ENCODE peak calls at places on chromosomes 12 and 14, in eight cellular contexts. One of them, this sample, is unnamed.

GRCh38 chr12:67006612-67007011 is 262.5 kb upstream of the CAND1 start:
- DNase-seq in IMR-90: no peak
- DNase-seq in activated CD4-positive, alpha-beta T cell treated with anti-CD3 and anti-CD28 coated beads, Interleukin-2, amount 10 ng/mL, durations not matched to agents 7 days and 5 days: no peak
- DNase-seq in C1 segment of cervical spinal cord: no peak
- DNase-seq in PC-3: no peak
- DNase-seq in activated naive CD4-positive, alpha-beta T cell treated with Interleukin-2 at 50 U/mL for 16 hours: no peak
- DNase-seq in islet precursor cell: no peak
- DNase-seq in CD8-positive, alpha-beta T cell: no peak
- DNase-seq in this sample: no peak

GRCh38 chr14:92389598-92390126 is 66.7 kb downstream of the SLC24A4 start:
- DNase-seq in IMR-90: no peak
- DNase-seq in activated CD4-positive, alpha-beta T cell treated with anti-CD3 and anti-CD28 coated beads, Interleukin-2, amount 10 ng/mL, durations not matched to agents 7 days and 5 days: no peak
- DNase-seq in C1 segment of cervical spinal cord: no peak
- DNase-seq in PC-3: no peak
- DNase-seq in activated naive CD4-positive, alpha-beta T cell treated with Interleukin-2 at 50 U/mL for 16 hours: no peak
- DNase-seq in islet precursor cell: peak; percentile 47
- DNase-seq in CD8-positive, alpha-beta T cell: no peak
- DNase-seq in this sample: no peak

GRCh38 chr14:60106341-60106740 is 14.6 kb downstream of the PCNX4 start:
- DNase-seq in IMR-90: peak; percentile 76
- DNase-seq in activated CD4-positive, alpha-beta T cell treated with anti-CD3 and anti-CD28 coated beads, Interleukin-2, amount 10 ng/mL, durations not matched to agents 7 days and 5 days: no peak
- DNase-seq in C1 segment of cervical spinal cord: peak; percentile 2
- DNase-seq in PC-3: no peak
- DNase-seq in activated naive CD4-positive, alpha-beta T cell treated with Interleukin-2 at 50 U/mL for 16 hours: no peak
- DNase-seq in islet precursor cell: no peak
- DNase-seq in CD8-positive, alpha-beta T cell: no peak
- DNase-seq in this sample: peak; percentile 57

GRCh38 chr12:46546634-46547273 is 174.2 kb upstream of the SLC38A2 start:
- DNase-seq in IMR-90: peak; percentile 80
- DNase-seq in activated CD4-positive, alpha-beta T cell treated with anti-CD3 and anti-CD28 coated beads, Interleukin-2, amount 10 ng/mL, durations not matched to agents 7 days and 5 days: peak; percentile 20
- DNase-seq in C1 segment of cervical spinal cord: no peak
- DNase-seq in PC-3: peak; percentile 26
- DNase-seq in activated naive CD4-positive, alpha-beta T cell treated with Interleukin-2 at 50 U/mL for 16 hours: no peak
- DNase-seq in islet precursor cell: no peak
- DNase-seq in CD8-positive, alpha-beta T cell: no peak
- DNase-seq in this sample: no peak

GRCh38 chr12:10717410-10717809 is 5.7 kb downstream of the YBX3 start:
- DNase-seq in IMR-90: peak; percentile 28
- DNase-seq in activated CD4-positive, alpha-beta T cell treated with anti-CD3 and anti-CD28 coated beads, Interleukin-2, amount 10 ng/mL, durations not matched to agents 7 days and 5 days: no peak
- DNase-seq in C1 segment of cervical spinal cord: no peak
- DNase-seq in PC-3: no peak
- DNase-seq in activated naive CD4-positive, alpha-beta T cell treated with Interleukin-2 at 50 U/mL for 16 hours: no peak
- DNase-seq in islet precursor cell: peak; percentile 82
- DNase-seq in CD8-positive, alpha-beta T cell: no peak
- DNase-seq in this sample: peak; percentile 44

GRCh38 chr12:120364487-120364886 is 4.5 kb downstream of the MSI1 start:
- DNase-seq in IMR-90: no peak
- DNase-seq in activated CD4-positive, alpha-beta T cell treated with anti-CD3 and anti-CD28 coated beads, Interleukin-2, amount 10 ng/mL, durations not matched to agents 7 days and 5 days: no peak
- DNase-seq in C1 segment of cervical spinal cord: no peak
- DNase-seq in PC-3: no peak
- DNase-seq in activated naive CD4-positive, alpha-beta T cell treated with Interleukin-2 at 50 U/mL for 16 hours: no peak
- DNase-seq in islet precursor cell: no peak
- DNase-seq in CD8-positive, alpha-beta T cell: no peak
- DNase-seq in this sample: no peak

GRCh38 chr12:12784911-12785814 is at the start of gene APOLD1:
- DNase-seq in IMR-90: no peak
- DNase-seq in activated CD4-positive, alpha-beta T cell treated with anti-CD3 and anti-CD28 coated beads, Interleukin-2, amount 10 ng/mL, durations not matched to agents 7 days and 5 days: no peak
- DNase-seq in C1 segment of cervical spinal cord: no peak
- DNase-seq in PC-3: no peak
- DNase-seq in activated naive CD4-positive, alpha-beta T cell treated with Interleukin-2 at 50 U/mL for 16 hours: no peak
- DNase-seq in islet precursor cell: no peak
- DNase-seq in CD8-positive, alpha-beta T cell: no peak
- DNase-seq in this sample: peak; percentile 93

GRCh38 chr12:123705935-123706334 is 6.2 kb upstream of the ATP6V0A2 start:
- DNase-seq in IMR-90: no peak
- DNase-seq in activated CD4-positive, alpha-beta T cell treated with anti-CD3 and anti-CD28 coated beads, Interleukin-2, amount 10 ng/mL, durations not matched to agents 7 days and 5 days: no peak
- DNase-seq in C1 segment of cervical spinal cord: no peak
- DNase-seq in PC-3: peak; percentile 25
- DNase-seq in activated naive CD4-positive, alpha-beta T cell treated with Interleukin-2 at 50 U/mL for 16 hours: no peak
- DNase-seq in islet precursor cell: no peak
- DNase-seq in CD8-positive, alpha-beta T cell: no peak
- DNase-seq in this sample: peak; percentile 5

GRCh38 chr12:27002141-27002540 is 12.0 kb downstream of the TM7SF3 start:
- DNase-seq in IMR-90: no peak
- DNase-seq in activated CD4-positive, alpha-beta T cell treated with anti-CD3 and anti-CD28 coated beads, Interleukin-2, amount 10 ng/mL, durations not matched to agents 7 days and 5 days: no peak
- DNase-seq in C1 segment of cervical spinal cord: no peak
- DNase-seq in PC-3: no peak
- DNase-seq in activated naive CD4-positive, alpha-beta T cell treated with Interleukin-2 at 50 U/mL for 16 hours: no peak
- DNase-seq in islet precursor cell: no peak
- DNase-seq in CD8-positive, alpha-beta T cell: no peak
- DNase-seq in this sample: no peak

GRCh38 chr14:71206123-71206522 is 298.9 kb downstream of the PCNX1 start:
- DNase-seq in IMR-90: no peak
- DNase-seq in activated CD4-positive, alpha-beta T cell treated with anti-CD3 and anti-CD28 coated beads, Interleukin-2, amount 10 ng/mL, durations not matched to agents 7 days and 5 days: no peak
- DNase-seq in C1 segment of cervical spinal cord: no peak
- DNase-seq in PC-3: no peak
- DNase-seq in activated naive CD4-positive, alpha-beta T cell treated with Interleukin-2 at 50 U/mL for 16 hours: no peak
- DNase-seq in islet precursor cell: no peak
- DNase-seq in CD8-positive, alpha-beta T cell: no peak
- DNase-seq in this sample: no peak

GRCh38 chr12:9649532-9649940 is 20.0 kb upstream of the CLEC2D start:
- DNase-seq in IMR-90: no peak
- DNase-seq in activated CD4-positive, alpha-beta T cell treated with anti-CD3 and anti-CD28 coated beads, Interleukin-2, amount 10 ng/mL, durations not matched to agents 7 days and 5 days: peak; percentile 46
- DNase-seq in C1 segment of cervical spinal cord: no peak
- DNase-seq in PC-3: no peak
- DNase-seq in activated naive CD4-positive, alpha-beta T cell treated with Interleukin-2 at 50 U/mL for 16 hours: peak; percentile 28
- DNase-seq in islet precursor cell: peak; percentile 80
- DNase-seq in CD8-positive, alpha-beta T cell: no peak
- DNase-seq in this sample: peak; percentile 8

GRCh38 chr12:125340791-125341190 is 275.6 kb downstream of the AACS start:
- DNase-seq in IMR-90: peak; percentile 52
- DNase-seq in activated CD4-positive, alpha-beta T cell treated with anti-CD3 and anti-CD28 coated beads, Interleukin-2, amount 10 ng/mL, durations not matched to agents 7 days and 5 days: no peak
- DNase-seq in C1 segment of cervical spinal cord: no peak
- DNase-seq in PC-3: peak; percentile 46
- DNase-seq in activated naive CD4-positive, alpha-beta T cell treated with Interleukin-2 at 50 U/mL for 16 hours: no peak
- DNase-seq in islet precursor cell: no peak
- DNase-seq in CD8-positive, alpha-beta T cell: no peak
- DNase-seq in this sample: peak; percentile 83

GRCh38 chr12:109461049-109461845 is 15.9 kb downstream of the KCTD10 start:
- DNase-seq in IMR-90: peak; percentile 62
- DNase-seq in activated CD4-positive, alpha-beta T cell treated with anti-CD3 and anti-CD28 coated beads, Interleukin-2, amount 10 ng/mL, durations not matched to agents 7 days and 5 days: no peak
- DNase-seq in C1 segment of cervical spinal cord: no peak
- DNase-seq in PC-3: peak; percentile 53
- DNase-seq in activated naive CD4-positive, alpha-beta T cell treated with Interleukin-2 at 50 U/mL for 16 hours: no peak
- DNase-seq in islet precursor cell: peak; percentile 95
- DNase-seq in CD8-positive, alpha-beta T cell: no peak
- DNase-seq in this sample: peak; percentile 36

This sample was measured in astrocyte of the spinal cord.